ENCODE peak calls at places on chromosome 2, in five cellular contexts. One of them, this sample, is unnamed.

GRCh38 chr2:86015699-86016098 is 90.0 kb downstream of the POLR1A start:
- DNase-seq in stimulated activated CD8-positive, alpha-beta memory T cell treated with anti-CD3 and anti-CD28 coated beads, Interleukin-15, amount 100 ng/mL, for 24 hours: no peak
- DNase-seq in globus pallidus: no peak
- DNase-seq in NCI-H1092 treated with DMSO at 0.1 percent for 48 hours: no peak
- DNase-seq in sciatic nerve: no peak
- DNase-seq in this sample: no peak

GRCh38 chr2:165022781-165023180 is 67.5 kb upstream of the SLC38A11 start:
- DNase-seq in globus pallidus: no peak
- DNase-seq in sciatic nerve: no peak
- DNase-seq in stimulated activated CD8-positive, alpha-beta memory T cell treated with anti-CD3 and anti-CD28 coated beads, Interleukin-15, amount 100 ng/mL, for 24 hours: no peak
- DNase-seq in NCI-H1092 treated with DMSO at 0.1 percent for 48 hours: no peak
- DNase-seq in this sample: no peak

GRCh38 chr2:233436191-233436581 is 81.9 kb downstream of the DGKD start:
- DNase-seq in stimulated activated CD8-positive, alpha-beta memory T cell treated with anti-CD3 and anti-CD28 coated beads, Interleukin-15, amount 100 ng/mL, for 24 hours: no peak
- DNase-seq in sciatic nerve: peak
- DNase-seq in globus pallidus: no peak
- DNase-seq in NCI-H1092 treated with DMSO at 0.1 percent for 48 hours: no peak
- DNase-seq in this sample: no peak

GRCh38 chr2:32743480-32744236 is 115.8 kb downstream of the TTC27 start:
- DNase-seq in globus pallidus: no peak
- DNase-seq in sciatic nerve: no peak
- DNase-seq in NCI-H1092 treated with DMSO at 0.1 percent for 48 hours: no peak
- DNase-seq in stimulated activated CD8-positive, alpha-beta memory T cell treated with anti-CD3 and anti-CD28 coated beads, Interleukin-15, amount 100 ng/mL, for 24 hours: no peak
- DNase-seq in this sample: no peak

GRCh38 chr2:101828267-101829017 is 130.9 kb downstream of the MAP4K4 start:
- DNase-seq in sciatic nerve: no peak
- DNase-seq in stimulated activated CD8-positive, alpha-beta memory T cell treated with anti-CD3 and anti-CD28 coated beads, Interleukin-15, amount 100 ng/mL, for 24 hours: no peak
- DNase-seq in globus pallidus: no peak
- DNase-seq in NCI-H1092 treated with DMSO at 0.1 percent for 48 hours: no peak
- DNase-seq in this sample: no peak

GRCh38 chr2:60549250-60550150 is 4.0 kb downstream of the BCL11A start:
- DNase-seq in globus pallidus: no peak
- DNase-seq in stimulated activated CD8-positive, alpha-beta memory T cell treated with anti-CD3 and anti-CD28 coated beads, Interleukin-15, amount 100 ng/mL, for 24 hours: no peak
- DNase-seq in NCI-H1092 treated with DMSO at 0.1 percent for 48 hours: peak
- DNase-seq in sciatic nerve: no peak
- DNase-seq in this sample: no peak

GRCh38 chr2:138327967-138328366 is 173.6 kb upstream of the SPOPL start:
- DNase-seq in sciatic nerve: no peak
- DNase-seq in stimulated activated CD8-positive, alpha-beta memory T cell treated with anti-CD3 and anti-CD28 coated beads, Interleukin-15, amount 100 ng/mL, for 24 hours: no peak
- DNase-seq in globus pallidus: no peak
- DNase-seq in NCI-H1092 treated with DMSO at 0.1 percent for 48 hours: no peak
- DNase-seq in this sample: no peak

GRCh38 chr2:207163815-207164747 is 1.7 kb downstream of the KLF7 start:
- DNase-seq in stimulated activated CD8-positive, alpha-beta memory T cell treated with anti-CD3 and anti-CD28 coated beads, Interleukin-15, amount 100 ng/mL, for 24 hours: no peak
- DNase-seq in globus pallidus: peak
- DNase-seq in NCI-H1092 treated with DMSO at 0.1 percent for 48 hours: peak
- DNase-seq in sciatic nerve: peak
- DNase-seq in this sample: no peak

GRCh38 chr2:233129351-233129978 is 69.3 kb downstream of the INPP5D start:
- DNase-seq in NCI-H1092 treated with DMSO at 0.1 percent for 48 hours: no peak
- DNase-seq in sciatic nerve: no peak
- DNase-seq in stimulated activated CD8-positive, alpha-beta memory T cell treated with anti-CD3 and anti-CD28 coated beads, Interleukin-15, amount 100 ng/mL, for 24 hours: no peak
- DNase-seq in globus pallidus: no peak
- DNase-seq in this sample: no peak

This sample was measured in non-pigmented ciliary epithelial cell.